ENCODE peak calls at places on chromosomes 16 and 17, in five cellular contexts. U is esophagus squamous epithelium, S is transverse colon, H is prostate gland, C is fibroblast of lung. F is an unnamed sample.

GRCh38 chr17:7586673-7587419 is 3.0 kb downstream of the SOX15 start:
- DNase-seq in U (no peak), S (peak; percentile 64), H (no peak), C (no peak), F (no peak)

GRCh38 chr17:50516980-50517379 is 8.7 kb downstream of the MYCBPAP start:
- DNase-seq in U (no peak), S (no peak), H (no peak), C (no peak), F (no peak)

GRCh38 chr16:65002265-65002664 is 119.6 kb downstream of the CDH11 start:
- DNase-seq in U (no peak), S (no peak), H (no peak), C (peak; percentile 49), F (peak; percentile 79)

GRCh38 chr16:11276880-11277593 is 757 bp upstream of the PRM2 start:
- DNase-seq in U (no peak), S (no peak), H (no peak), C (peak; percentile 12), F (no peak)

GRCh38 chr17:32929288-32929574 is 1.3 kb downstream of the TMEM98 start:
- DNase-seq in U (no peak), S (no peak), H (no peak), C (peak; percentile 21), F (no peak)

GRCh38 chr17:47694818-47695663 is 1.1 kb downstream of the TBKBP1 start:
- DNase-seq in U (no peak), S (peak; percentile 61), H (peak; percentile 39), C (peak; percentile 69), F (no peak)

GRCh38 chr16:87074635-87075318 is 242.4 kb downstream of the C16orf95 start:
- DNase-seq in U (no peak), S (peak; percentile 23), H (no peak), C (no peak), F (no peak)

GRCh38 chr17:79931517-79932309 is 92.5 kb upstream of the CBX4 start:
- DNase-seq in U (no peak), S (peak; percentile 70), H (no peak), C (no peak), F (no peak)

GRCh38 chr17:41521574-41522261 is 3.0 kb upstream of the KRT15 start:
- DNase-seq in U (no peak), S (peak; percentile 88), H (no peak), C (peak; percentile 56), F (peak; percentile 87)

GRCh38 chr16:24988593-24989338 is 26.4 kb downstream of the ARHGAP17 start:
- DNase-seq in U (no peak), S (peak; percentile 81), H (peak; percentile 64), C (peak; percentile 74), F (peak; percentile 77)

GRCh38 chr17:7701681-7702080 is 3.3 kb upstream of the EFNB3 start:
- DNase-seq in U (no peak), S (no peak), H (no peak), C (no peak), F (no peak)

GRCh38 chr16:27330542-27330941 is 16.8 kb downstream of the IL4R start:
- DNase-seq in U (no peak), S (peak; percentile 65), H (no peak), C (peak; percentile 94), F (peak; percentile 100)

GRCh38 chr16:9757687-9758086 is 424.5 kb downstream of the GRIN2A start:
- DNase-seq in U (no peak), S (no peak), H (no peak), C (no peak), F (no peak)

GRCh38 chr17:59776577-59776976 is 69.1 kb downstream of the VMP1 start:
- DNase-seq in U (no peak), S (no peak), H (no peak), C (no peak), F (no peak)

GRCh38 chr16:54291981-54292487 is 5.4 kb upstream of the IRX3 start:
- DNase-seq in U (no peak), S (no peak), H (no peak), C (no peak), F (no peak)

GRCh38 chr17:29835438-29836351 is 94.3 kb downstream of the SSH2 start:
- DNase-seq in U (no peak), S (peak; percentile 39), H (no peak), C (peak; percentile 64), F (peak; percentile 50)

GRCh38 chr17:3963214-3964201 is 729 bp downstream of the ATP2A3 start:
- DNase-seq in U (peak; percentile 57), S (peak; percentile 73), H (no peak), C (no peak), F (no peak)

GRCh38 chr16:2819179-2819938 is 2.3 kb downstream of the PRSS21 start:
- DNase-seq in U (no peak), S (peak; percentile 3), H (no peak), C (no peak), F (no peak)

GRCh38 chr16:12539185-12539929 is 264.3 kb downstream of the CPPED1 start:
- DNase-seq in U (no peak), S (peak; percentile 17), H (no peak), C (peak; percentile 18), F (peak; percentile 70)

GRCh38 chr17:40019140-40019991 is 4.1 kb downstream of the CSF3 start:
- DNase-seq in U (no peak), S (no peak), H (no peak), C (peak; percentile 86), F (peak; percentile 68)

GRCh38 chr17:31400481-31400950 is 9.0 kb downstream of the RAB11FIP4 start:
- DNase-seq in U (no peak), S (no peak), H (no peak), C (no peak), F (no peak)

GRCh38 chr17:39224778-39225307 is 902 bp downstream of the STAC2 start:
- DNase-seq in U (no peak), S (no peak), H (no peak), C (no peak), F (no peak)

GRCh38 chr16:66091462-66091861 is 275.0 kb upstream of the CDH5 start:
- DNase-seq in U (no peak), S (no peak), H (no peak), C (peak; percentile 58), F (no peak)

GRCh38 chr17:68480885-68481284 is 23.6 kb upstream of the WIPI1 start:
- DNase-seq in U (no peak), S (no peak), H (no peak), C (no peak), F (no peak)

GRCh38 chr17:68484458-68484857 is 27.2 kb upstream of the WIPI1 start:
- DNase-seq in U (no peak), S (no peak), H (no peak), C (no peak), F (no peak)

DNA sequence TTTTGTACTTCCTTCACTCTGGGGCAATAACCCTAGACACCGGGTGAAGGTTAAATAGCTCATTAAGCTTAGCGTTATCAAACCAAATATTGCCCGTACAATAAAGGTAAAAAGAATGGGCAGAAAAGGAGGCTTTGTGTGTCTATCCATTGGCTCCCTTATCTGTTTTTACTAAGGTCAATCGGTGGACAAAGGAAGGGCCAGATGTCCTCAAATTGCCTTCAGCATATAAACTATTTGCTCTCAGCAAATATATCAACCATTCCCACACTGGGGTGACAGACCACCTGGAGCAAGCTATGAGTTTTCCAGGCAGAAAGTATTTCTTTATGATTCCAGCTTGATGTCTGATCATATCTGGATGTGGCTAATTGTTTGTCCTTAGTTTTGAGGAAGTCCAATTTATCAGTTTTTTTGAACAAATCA is 25.3 kb upstream of the WIPI1 start:
- DNase-seq in U (no peak), S (no peak), H (no peak), C (no peak), F (no peak)
- TF ChIP-seq CTCF in U (no peak), S (no peak), H (no peak), C (no peak), F (no peak)

GRCh38 chr16:89385712-89386111 is 104.6 kb downstream of the ANKRD11 start:
- DNase-seq in U (no peak), S (no peak), H (no peak), C (no peak), F (no peak)

GRCh38 chr16:89381788-89382187 is 108.6 kb downstream of the ANKRD11 start:
- DNase-seq in U (no peak), S (no peak), H (no peak), C (no peak), F (no peak)

GRCh38 chr16:89383095-89384003 is 107.0 kb downstream of the ANKRD11 start:
- DNase-seq in U (no peak), S (peak; percentile 74), H (peak; percentile 40), C (no peak), F (peak; percentile 47)

GRCh38 chr16:89386337-89386736 is 104.0 kb downstream of the ANKRD11 start:
- DNase-seq in U (no peak), S (no peak), H (no peak), C (no peak), F (no peak)

DNA sequence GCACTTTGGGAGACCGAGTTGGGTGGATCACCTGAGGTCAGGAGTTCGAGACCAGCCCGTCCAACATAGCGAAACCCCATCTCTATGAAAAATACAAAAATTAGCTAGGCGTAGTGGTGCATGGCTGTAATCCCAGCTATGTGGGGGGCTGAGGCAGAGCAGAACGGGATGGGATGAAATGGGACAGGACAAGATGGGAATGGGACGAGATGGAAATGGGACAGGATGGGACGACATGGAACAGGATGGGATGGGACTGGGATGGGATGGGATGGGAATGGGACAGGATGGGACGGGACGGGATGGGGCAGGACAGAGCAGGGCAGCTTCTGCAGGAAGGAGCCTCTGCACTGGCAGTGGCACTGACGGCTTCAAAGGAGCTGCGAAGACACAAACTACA is 106.1 kb downstream of the ANKRD11 start:
- DNase-seq in U (no peak), S (no peak), H (no peak), C (no peak), F (no peak)
- TF ChIP-seq CTCF in U (no peak), S (no peak), H (no peak), C (no peak), F (no peak)

GRCh38 chr17:77254961-77255741 is 114.4 kb downstream of the SEC14L1 start:
- DNase-seq in U (no peak), S (no peak), H (no peak), C (peak; percentile 88), F (peak; percentile 77)
- TF ChIP-seq CTCF in U (peak; percentile 7), S (no peak), H (no peak), C (no peak), F (peak; percentile 13)

GRCh38 chr17:82912571-82913089 is 72.8 kb upstream of the ZNF750 start:
- DNase-seq in U (no peak), S (no peak), H (no peak), C (peak; percentile 54), F (no peak)

GRCh38 chr17:82913304-82914043 is 73.7 kb upstream of the ZNF750 start:
- DNase-seq in U (no peak), S (no peak), H (no peak), C (no peak), F (no peak)

GRCh38 chr17:82915010-82915696 is 75.3 kb upstream of the ZNF750 start:
- DNase-seq in U (no peak), S (no peak), H (no peak), C (no peak), F (no peak)

GRCh38 chr17:82915697-82916027 is 75.8 kb upstream of the ZNF750 start:
- DNase-seq in U (no peak), S (no peak), H (no peak), C (no peak), F (no peak)

DNA sequence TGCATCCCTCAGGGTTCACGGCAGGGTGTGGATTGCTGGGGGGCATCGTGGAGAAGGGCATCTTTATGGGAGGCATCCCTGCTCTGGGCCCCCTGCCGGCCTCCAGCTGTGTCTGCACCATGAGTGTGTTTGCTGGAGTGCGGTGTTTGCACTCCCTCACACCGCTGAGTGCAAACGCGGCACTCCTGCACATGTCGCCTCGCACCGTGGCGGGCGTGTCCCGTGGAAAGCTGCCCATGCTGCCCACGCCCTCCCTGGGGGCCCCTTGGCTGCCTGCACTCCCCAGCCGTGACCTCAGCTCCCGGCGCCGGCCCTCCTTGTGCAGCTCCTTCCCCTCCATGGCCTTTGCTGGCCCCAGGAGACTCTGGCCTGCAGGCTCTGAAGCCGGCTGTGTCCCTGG is 74.6 kb upstream of the ZNF750 start:
- DNase-seq in U (no peak), S (no peak), H (no peak), C (no peak), F (no peak)
- TF ChIP-seq CTCF in U (peak; percentile 70), S (peak; percentile 53), H (no peak), C (no peak), F (peak; percentile 69)

F was measured in brain microvascular endothelial cell.